ENCODE peak calls at places on chromosomes 2 and 18, in nine cellular contexts. R is effector CD4-positive, alpha-beta T cell; L is fibroblast of mammary gland; X is aorta; M is CD4-positive, alpha-beta T cell; O is stimulated activated CD8-positive, alpha-beta memory T cell treated with anti-CD3 and anti-CD28 coated beads, Interleukin-7, amount 100 ng/mL, for 1 hour; K is iPS-NIHi11; Y is GM23248; W is cardiac muscle cell. E is an unnamed sample.

GRCh38 chr2:207048421-207048820 is 109.1 kb downstream of the CPO start:
- DNase-seq in M (no peak), L (no peak), W (no peak), X (no peak), R (no peak), O (no peak), Y (no peak), K (no peak), E (no peak)

GRCh38 chr18:4468515-4468914 is 13.4 kb upstream of the DLGAP1 start:
- DNase-seq in K (peak), L (no peak), M (no peak), O (no peak), W (no peak), Y (no peak), R (no peak), X (no peak), E (no peak)

GRCh38 chr18:57906852-57907251 is 103.7 kb upstream of the ATP8B1 start:
- DNase-seq in X (no peak), Y (no peak), O (no peak), W (no peak), L (no peak), R (no peak), K (peak), M (no peak), E (no peak)

GRCh38 chr2:44715671-44716077 is 225.8 kb upstream of the SIX3 start:
- DNase-seq in O (no peak), M (no peak), Y (peak), R (no peak), L (peak), X (no peak), W (peak), K (peak), E (peak)

GRCh38 chr2:72914226-72915075 is 2.9 kb upstream of the EMX1 start:
- DNase-seq in M (no peak), Y (no peak), O (no peak), X (peak), L (no peak), K (no peak), R (no peak), W (no peak), E (no peak)

GRCh38 chr18:51196116-51196810 is 1.2 kb downstream of the MEX3C start:
- DNase-seq in X (peak), K (no peak), O (no peak), R (peak), L (peak), M (peak), Y (peak), W (peak), E (peak)

GRCh38 chr2:202965810-202966454 is 48.7 kb upstream of the NBEAL1 start:
- DNase-seq in L (peak), M (no peak), R (no peak), K (peak), X (no peak), O (no peak), Y (peak), W (peak), E (peak)

GRCh38 chr2:128644156-128644555 is 325.5 kb upstream of the HS6ST1 start:
- DNase-seq in R (no peak), Y (no peak), L (no peak), W (no peak), X (peak), M (no peak), K (peak), O (no peak), E (no peak)

GRCh38 chr2:102273619-102274211 is 37.6 kb upstream of the IL1RL1 start:
- DNase-seq in W (no peak), O (no peak), M (no peak), Y (no peak), X (no peak), L (peak), R (no peak), K (no peak), E (peak)